ENCODE peak calls at places on chromosomes 3 and 15, in eight cellular contexts. P, S, J, A, D, X, C and F are unnamed samples.

GRCh38 chr15:64096486-64097431 is 977 bp downstream of the SNX1 start:
- DNase-seq in P (no peak), S (no peak), J (no peak), A (no peak), D (no peak), X (no peak), C (no peak), F (peak)

GRCh38 chr3:190560284-190560895 is 46.5 kb downstream of the IL1RAP start:
- DNase-seq in P (no peak), S (no peak), J (no peak), A (no peak), D (no peak), X (no peak), C (no peak), F (no peak)

GRCh38 chr15:61989698-61990097 is 70.5 kb downstream of the VPS13C start:
- DNase-seq in P (no peak), S (no peak), J (no peak), A (no peak), D (no peak), X (no peak), C (no peak), F (peak)

GRCh38 chr3:194522579-194523046 is 35.8 kb upstream of the ATP13A3 start:
- DNase-seq in P (no peak), S (no peak), J (no peak), A (no peak), D (no peak), X (no peak), C (no peak), F (peak)

GRCh38 chr15:68385671-68386586 is 46.0 kb downstream of the ITGA11 start:
- DNase-seq in P (no peak), S (no peak), J (no peak), A (no peak), D (no peak), X (no peak), C (no peak), F (no peak)

GRCh38 chr15:101025896-101026631 is 106.9 kb downstream of the LRRK1 start:
- DNase-seq in P (no peak), S (no peak), J (no peak), A (no peak), D (no peak), X (no peak), C (no peak), F (no peak)

GRCh38 chr3:53844262-53845102 is 1.7 kb downstream of the CHDH start:
- DNase-seq in P (no peak), S (no peak), J (no peak), A (no peak), D (no peak), X (no peak), C (no peak), F (no peak)

GRCh38 chr15:42364529-42364928 is 5.2 kb downstream of the CAPN3 start:
- DNase-seq in P (peak), S (no peak), J (no peak), A (no peak), D (no peak), X (no peak), C (no peak), F (no peak)

GRCh38 chr3:165196577-165197561 is 685 bp upstream of the SLITRK3 start:
- DNase-seq in P (no peak), S (no peak), J (peak), A (no peak), D (no peak), X (no peak), C (no peak), F (no peak)